ENCODE peak calls at places on chromosomes 11 and 22, in six cellular contexts. One of them, this sample, is unnamed.

GRCh38 chr11:122293298-122294023 is 177.4 kb upstream of the BLID start:
- DNase-seq in mucosa of descending colon: no peak
- DNase-seq in GM23338: peak; percentile 59
- DNase-seq in brain microvascular endothelial cell: peak; percentile 27
- DNase-seq in astrocyte of the spinal cord: no peak
- DNase-seq in SK-N-SH: no peak
- DNase-seq in this sample: peak; percentile 6

GRCh38 chr11:113603277-113604059 is 102.6 kb downstream of the TMPRSS5 start:
- DNase-seq in mucosa of descending colon: no peak
- DNase-seq in SK-N-SH: no peak
- DNase-seq in brain microvascular endothelial cell: no peak
- DNase-seq in astrocyte of the spinal cord: peak; percentile 55
- DNase-seq in GM23338: no peak
- DNase-seq in this sample: peak; percentile 66

GRCh38 chr11:126890561-126890960 is 110.0 kb downstream of the KIRREL3 start:
- DNase-seq in SK-N-SH: no peak
- DNase-seq in GM23338: peak; percentile 74
- DNase-seq in astrocyte of the spinal cord: no peak
- DNase-seq in brain microvascular endothelial cell: no peak
- DNase-seq in mucosa of descending colon: no peak
- DNase-seq in this sample: no peak

GRCh38 chr11:19253149-19253540 is 12.4 kb upstream of the E2F8 start:
- DNase-seq in mucosa of descending colon: peak; percentile 55
- DNase-seq in brain microvascular endothelial cell: no peak
- DNase-seq in GM23338: no peak
- DNase-seq in SK-N-SH: no peak
- DNase-seq in astrocyte of the spinal cord: no peak
- DNase-seq in this sample: no peak

GRCh38 chr11:119342023-119342300 is 1.3 kb upstream of the C1QTNF5 start:
- DNase-seq in brain microvascular endothelial cell: no peak
- DNase-seq in astrocyte of the spinal cord: no peak
- DNase-seq in mucosa of descending colon: no peak
- DNase-seq in GM23338: no peak
- DNase-seq in SK-N-SH: no peak
- DNase-seq in this sample: no peak

GRCh38 chr22:41285441-41285819 is 557 bp downstream of the RANGAP1 start:
- DNase-seq in mucosa of descending colon: peak; percentile 57
- DNase-seq in GM23338: peak; percentile 61
- DNase-seq in astrocyte of the spinal cord: peak; percentile 91
- DNase-seq in SK-N-SH: peak; percentile 64
- DNase-seq in brain microvascular endothelial cell: peak; percentile 92
- DNase-seq in this sample: peak; percentile 66

GRCh38 chr11:125568970-125569912 is at the start of gene EI24:
- DNase-seq in brain microvascular endothelial cell: peak; percentile 86
- DNase-seq in astrocyte of the spinal cord: peak; percentile 93
- DNase-seq in GM23338: peak; percentile 98
- DNase-seq in SK-N-SH: peak; percentile 96
- DNase-seq in mucosa of descending colon: peak; percentile 90
- DNase-seq in this sample: peak; percentile 76

GRCh38 chr22:50202130-50202671 is 1.4 kb downstream of the SELENOO start:
- DNase-seq in brain microvascular endothelial cell: no peak
- DNase-seq in mucosa of descending colon: no peak
- DNase-seq in SK-N-SH: no peak
- DNase-seq in GM23338: no peak
- DNase-seq in astrocyte of the spinal cord: no peak
- DNase-seq in this sample: no peak

GRCh38 chr11:26331911-26332571 is at the start of gene ANO3:
- DNase-seq in SK-N-SH: peak; percentile 88
- DNase-seq in mucosa of descending colon: peak; percentile 12
- DNase-seq in astrocyte of the spinal cord: peak; percentile 91
- DNase-seq in GM23338: peak; percentile 97
- DNase-seq in brain microvascular endothelial cell: peak; percentile 79
- DNase-seq in this sample: peak; percentile 84

GRCh38 chr11:128552783-128553661 is 34.3 kb downstream of the ETS1 start:
- DNase-seq in brain microvascular endothelial cell: no peak
- DNase-seq in astrocyte of the spinal cord: peak; percentile 21
- DNase-seq in SK-N-SH: no peak
- DNase-seq in GM23338: no peak
- DNase-seq in mucosa of descending colon: no peak
- DNase-seq in this sample: no peak

GRCh38 chr22:34105461-34106062 is 185.3 kb upstream of the LARGE1 start:
- DNase-seq in brain microvascular endothelial cell: no peak
- DNase-seq in GM23338: peak; percentile 88
- DNase-seq in SK-N-SH: peak; percentile 40
- DNase-seq in mucosa of descending colon: peak; percentile 78
- DNase-seq in astrocyte of the spinal cord: no peak
- DNase-seq in this sample: no peak

GRCh38 chr11:113341388-113342165 is 27.2 kb downstream of the TTC12 start:
- DNase-seq in SK-N-SH: peak; percentile 66
- DNase-seq in GM23338: no peak
- DNase-seq in mucosa of descending colon: no peak
- DNase-seq in brain microvascular endothelial cell: no peak
- DNase-seq in astrocyte of the spinal cord: no peak
- DNase-seq in this sample: no peak

GRCh38 chr11:95149659-95150294 is 60.1 kb downstream of the ENDOD1 start:
- DNase-seq in mucosa of descending colon: peak; percentile 24
- DNase-seq in brain microvascular endothelial cell: no peak
- DNase-seq in astrocyte of the spinal cord: peak; percentile 50
- DNase-seq in GM23338: peak; percentile 69
- DNase-seq in SK-N-SH: no peak
- DNase-seq in this sample: no peak

GRCh38 chr11:85827768-85828639 is 17.1 kb upstream of the SYTL2 start:
- DNase-seq in brain microvascular endothelial cell: peak; percentile 84
- DNase-seq in SK-N-SH: no peak
- DNase-seq in GM23338: no peak
- DNase-seq in astrocyte of the spinal cord: peak; percentile 95
- DNase-seq in mucosa of descending colon: no peak
- DNase-seq in this sample: peak; percentile 80

GRCh38 chr11:121018746-121019145 is 5.2 kb upstream of the TBCEL start:
- DNase-seq in astrocyte of the spinal cord: no peak
- DNase-seq in brain microvascular endothelial cell: no peak
- DNase-seq in SK-N-SH: peak; percentile 52
- DNase-seq in GM23338: no peak
- DNase-seq in mucosa of descending colon: no peak
- DNase-seq in this sample: no peak

GRCh38 chr11:104372111-104372510 is 208.2 kb upstream of the PDGFD start:
- DNase-seq in GM23338: no peak
- DNase-seq in SK-N-SH: no peak
- DNase-seq in mucosa of descending colon: no peak
- DNase-seq in brain microvascular endothelial cell: no peak
- DNase-seq in astrocyte of the spinal cord: no peak
- DNase-seq in this sample: no peak

GRCh38 chr11:120807414-120808150 is 216.3 kb upstream of the TBCEL start:
- DNase-seq in mucosa of descending colon: no peak
- DNase-seq in astrocyte of the spinal cord: peak; percentile 95
- DNase-seq in GM23338: peak; percentile 46
- DNase-seq in SK-N-SH: no peak
- DNase-seq in brain microvascular endothelial cell: peak; percentile 91
- DNase-seq in this sample: peak; percentile 88

GRCh38 chr11:35012467-35013191 is 96.2 kb downstream of the PDHX start:
- DNase-seq in GM23338: no peak
- DNase-seq in brain microvascular endothelial cell: no peak
- DNase-seq in mucosa of descending colon: no peak
- DNase-seq in SK-N-SH: no peak
- DNase-seq in astrocyte of the spinal cord: no peak
- DNase-seq in this sample: no peak

GRCh38 chr11:19025799-19026406 is 34.6 kb downstream of the MRGPRX2 start:
- DNase-seq in GM23338: no peak
- DNase-seq in astrocyte of the spinal cord: no peak
- DNase-seq in SK-N-SH: peak; percentile 49
- DNase-seq in brain microvascular endothelial cell: no peak
- DNase-seq in mucosa of descending colon: no peak
- DNase-seq in this sample: no peak

GRCh38 chr22:44289429-44290171 is 23.2 kb downstream of the SHISAL1 start:
- DNase-seq in GM23338: no peak
- DNase-seq in SK-N-SH: peak; percentile 67
- DNase-seq in astrocyte of the spinal cord: no peak
- DNase-seq in brain microvascular endothelial cell: no peak
- DNase-seq in mucosa of descending colon: peak; percentile 21
- DNase-seq in this sample: no peak

GRCh38 chr22:19142394-19142793 is 2.1 kb downstream of the ESS2 start:
- DNase-seq in GM23338: no peak
- DNase-seq in mucosa of descending colon: no peak
- DNase-seq in brain microvascular endothelial cell: no peak
- DNase-seq in astrocyte of the spinal cord: no peak
- DNase-seq in SK-N-SH: no peak
- DNase-seq in this sample: no peak

GRCh38 chr11:41497974-41498373 is 38.5 kb upstream of the LRRC4C start:
- DNase-seq in astrocyte of the spinal cord: no peak
- DNase-seq in mucosa of descending colon: no peak
- DNase-seq in brain microvascular endothelial cell: no peak
- DNase-seq in GM23338: peak; percentile 79
- DNase-seq in SK-N-SH: no peak
- DNase-seq in this sample: peak; percentile 35

GRCh38 chr11:45163956-45164575 is 17.6 kb downstream of the PRDM11 start:
- DNase-seq in astrocyte of the spinal cord: peak; percentile 25
- DNase-seq in mucosa of descending colon: no peak
- DNase-seq in GM23338: no peak
- DNase-seq in brain microvascular endothelial cell: no peak
- DNase-seq in SK-N-SH: no peak
- DNase-seq in this sample: no peak

GRCh38 chr11:821513-822371 is 3.0 kb downstream of the PNPLA2 start:
- DNase-seq in brain microvascular endothelial cell: no peak
- DNase-seq in GM23338: no peak
- DNase-seq in SK-N-SH: no peak
- DNase-seq in mucosa of descending colon: no peak
- DNase-seq in astrocyte of the spinal cord: no peak
- DNase-seq in this sample: no peak

GRCh38 chr11:818396-819128 is at the start of gene PNPLA2:
- DNase-seq in SK-N-SH: no peak
- DNase-seq in astrocyte of the spinal cord: no peak
- DNase-seq in mucosa of descending colon: peak; percentile 69
- DNase-seq in GM23338: peak; percentile 51
- DNase-seq in brain microvascular endothelial cell: no peak
- DNase-seq in this sample: no peak

GRCh38 chr11:819943-820649 is 1.4 kb downstream of the PNPLA2 start:
- DNase-seq in GM23338: peak; percentile 92
- DNase-seq in SK-N-SH: peak; percentile 84
- DNase-seq in brain microvascular endothelial cell: no peak
- DNase-seq in mucosa of descending colon: peak; percentile 97
- DNase-seq in astrocyte of the spinal cord: peak; percentile 62
- DNase-seq in this sample: no peak

GRCh38 chr11:820655-821512 is 2.2 kb downstream of the PNPLA2 start:
- DNase-seq in GM23338: no peak
- DNase-seq in astrocyte of the spinal cord: no peak
- DNase-seq in brain microvascular endothelial cell: no peak
- DNase-seq in mucosa of descending colon: peak; percentile 67
- DNase-seq in SK-N-SH: no peak
- DNase-seq in this sample: no peak

DNA sequence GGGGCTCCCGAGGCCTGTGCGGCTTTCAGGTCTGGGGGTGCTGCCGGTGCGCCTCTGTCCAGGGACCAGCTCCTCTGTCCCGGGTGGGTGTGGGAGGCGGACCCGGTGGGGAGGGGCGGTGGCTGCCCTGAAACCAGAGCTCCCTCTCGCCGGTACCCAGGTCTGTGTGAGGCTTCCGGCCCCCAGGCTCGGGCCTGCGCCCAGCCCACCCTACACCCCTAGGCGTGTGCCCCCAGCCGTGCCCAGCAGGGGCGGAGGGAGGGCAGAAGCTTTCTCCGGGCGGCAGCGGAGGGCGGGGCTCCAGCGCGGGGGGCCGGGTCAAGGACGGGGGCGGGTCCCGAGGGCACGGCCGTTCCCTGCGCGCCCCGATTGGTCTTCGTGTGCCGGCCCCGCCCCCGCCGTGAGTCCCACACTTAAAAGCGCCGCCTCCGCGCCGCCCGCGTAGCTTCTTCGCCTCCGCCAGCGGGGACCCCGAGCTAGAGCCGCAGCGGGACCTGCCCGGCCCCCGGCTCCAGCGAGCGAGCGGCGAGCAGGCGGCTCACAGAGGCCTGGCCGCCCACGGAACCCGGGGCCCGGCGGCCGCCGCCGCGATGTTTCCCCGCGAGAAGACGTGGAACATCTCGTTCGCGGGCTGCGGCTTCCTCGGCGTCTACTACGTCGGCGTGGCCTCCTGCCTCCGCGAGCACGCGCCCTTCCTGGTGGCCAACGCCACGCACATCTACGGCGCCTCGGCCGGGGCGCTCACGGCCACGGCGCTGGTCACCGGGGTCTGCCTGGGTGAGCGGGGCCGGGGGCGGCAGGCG is 616 bp downstream of the PNPLA2 start:
- DNase-seq in GM23338: peak; percentile 97
- DNase-seq in SK-N-SH: peak; percentile 98
- DNase-seq in mucosa of descending colon: peak; percentile 95
- DNase-seq in astrocyte of the spinal cord: peak; percentile 83
- DNase-seq in brain microvascular endothelial cell: peak; percentile 64
- DNase-seq in this sample: peak; percentile 44
- TF ChIP-seq CTCF in GM23338: no peak
- TF ChIP-seq CTCF in SK-N-SH: peak; percentile 8
- TF ChIP-seq CTCF in mucosa of descending colon: peak; percentile 10
- TF ChIP-seq CTCF in astrocyte of the spinal cord: no peak
- TF ChIP-seq CTCF in brain microvascular endothelial cell: peak; percentile 14
- TF ChIP-seq CTCF in this sample: no peak

GRCh38 chr11:83847635-83848034 is 561.5 kb upstream of the CCDC90B start:
- DNase-seq in GM23338: no peak
- DNase-seq in brain microvascular endothelial cell: no peak
- DNase-seq in mucosa of descending colon: no peak
- DNase-seq in SK-N-SH: no peak
- DNase-seq in astrocyte of the spinal cord: no peak
- DNase-seq in this sample: no peak
- TF ChIP-seq CTCF in GM23338: no peak
- TF ChIP-seq CTCF in brain microvascular endothelial cell: no peak
- TF ChIP-seq CTCF in mucosa of descending colon: no peak
- TF ChIP-seq CTCF in SK-N-SH: no peak
- TF ChIP-seq CTCF in astrocyte of the spinal cord: no peak
- TF ChIP-seq CTCF in this sample: no peak

GRCh38 chr22:37907036-37907954 is 1.2 kb downstream of the MICALL1 start:
- DNase-seq in mucosa of descending colon: no peak
- DNase-seq in SK-N-SH: no peak
- DNase-seq in GM23338: peak; percentile 35
- DNase-seq in astrocyte of the spinal cord: no peak
- DNase-seq in brain microvascular endothelial cell: no peak
- DNase-seq in this sample: no peak
- TF ChIP-seq CTCF in mucosa of descending colon: no peak
- TF ChIP-seq CTCF in SK-N-SH: no peak
- TF ChIP-seq CTCF in GM23338: no peak
- TF ChIP-seq CTCF in astrocyte of the spinal cord: no peak
- TF ChIP-seq CTCF in brain microvascular endothelial cell: no peak
- TF ChIP-seq CTCF in this sample: no peak

DNA sequence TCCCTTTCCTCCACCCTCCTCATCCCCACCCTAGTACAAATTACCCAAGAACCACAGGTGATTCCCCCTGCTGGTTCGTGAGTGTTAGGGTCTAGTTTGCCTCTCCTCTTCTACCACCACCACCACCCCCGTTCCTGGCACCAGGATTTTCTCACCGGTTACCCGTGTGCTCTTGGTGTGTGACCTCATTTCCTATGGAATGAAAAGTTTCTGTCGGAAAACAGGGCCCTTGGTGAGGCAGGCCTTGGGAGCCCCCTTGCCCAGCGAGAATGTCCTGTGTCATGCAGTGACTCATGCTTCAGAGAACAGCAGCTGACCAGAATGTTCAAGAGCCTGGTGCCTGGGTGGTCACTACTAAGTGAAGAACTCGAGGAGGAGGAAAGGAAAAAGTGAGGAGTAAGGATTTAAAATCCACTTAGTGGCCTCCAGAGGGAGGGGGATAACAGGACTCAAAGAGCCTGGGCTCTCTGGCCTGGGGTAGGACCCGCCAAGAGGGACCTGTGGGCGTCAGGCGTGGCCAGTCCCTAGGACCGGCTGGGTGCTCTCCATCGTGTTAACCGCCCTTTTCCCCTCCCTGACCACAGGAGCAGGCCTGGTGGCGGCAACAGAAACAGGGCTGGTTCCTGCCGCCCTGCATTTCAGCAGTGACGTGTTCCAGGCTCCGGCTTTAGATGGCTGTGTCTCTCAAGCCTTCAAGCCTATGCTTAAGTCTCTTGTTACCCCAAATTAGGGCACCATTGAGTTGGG is 30.2 kb downstream of the C22orf31 start:
- DNase-seq in SK-N-SH: peak; percentile 70
- DNase-seq in brain microvascular endothelial cell: peak; percentile 96
- DNase-seq in GM23338: peak; percentile 82
- DNase-seq in mucosa of descending colon: peak; percentile 51
- DNase-seq in astrocyte of the spinal cord: peak; percentile 99
- DNase-seq in this sample: peak; percentile 95
- TF ChIP-seq CTCF in SK-N-SH: peak; percentile 33
- TF ChIP-seq CTCF in brain microvascular endothelial cell: peak; percentile 50
- TF ChIP-seq CTCF in GM23338: peak; percentile 21
- TF ChIP-seq CTCF in mucosa of descending colon: no peak
- TF ChIP-seq CTCF in astrocyte of the spinal cord: peak; percentile 9
- TF ChIP-seq CTCF in this sample: peak; percentile 19

This sample was measured in astrocyte of the cerebellum.